ENCODE peak calls at places on chromosomes 3 and 15, in ten cellular contexts. N is AG09309; B is CD4-positive, alpha-beta memory T cell; S is stomach; O is choroid plexus epithelial cell; I is CD8-positive, alpha-beta T cell; U is astrocyte of the spinal cord; D is GM23248; X is psoas muscle; P is cardiac muscle cell. Q is an unnamed sample.

GRCh38 chr3:101814835-101815234 is 34.5 kb upstream of the NFKBIZ start:
- DNase-seq in D (no peak), U (no peak), B (no peak), S (no peak), O (no peak), X (no peak), P (no peak), I (no peak), N (no peak), Q (no peak)

GRCh38 chr3:195873971-195874370 is 34.4 kb downstream of the TNK2 start:
- DNase-seq in I (no peak), U (peak; percentile 26), P (no peak), X (peak; percentile 67), N (no peak), B (no peak), O (peak; percentile 37), D (peak; percentile 7), S (peak; percentile 43), Q (no peak)

GRCh38 chr3:42066516-42067181 is 24.5 kb upstream of the TRAK1 start:
- DNase-seq in U (peak; percentile 69), X (no peak), S (no peak), O (peak; percentile 75), I (no peak), D (peak; percentile 87), N (no peak), P (no peak), B (no peak), Q (no peak)

GRCh38 chr3:40290396-40290795 is 19.1 kb upstream of the EIF1B start:
- DNase-seq in B (peak; percentile 12), S (no peak), D (no peak), P (no peak), X (no peak), N (no peak), U (no peak), O (no peak), I (no peak), Q (no peak)

GRCh38 chr3:192858849-192859585 is 58.6 kb downstream of the MB21D2 start:
- DNase-seq in D (no peak), S (no peak), I (no peak), N (no peak), X (no peak), O (no peak), P (no peak), U (no peak), B (no peak), Q (no peak)

GRCh38 chr15:90959894-90960293 is 5.2 kb downstream of the RCCD1 start:
- DNase-seq in N (no peak), O (no peak), U (no peak), X (peak; percentile 72), P (no peak), S (no peak), D (peak; percentile 58), I (no peak), B (no peak), Q (no peak)

GRCh38 chr15:60426870-60427528 is 29.2 kb upstream of the ANXA2 start:
- DNase-seq in U (peak; percentile 75), S (no peak), O (peak; percentile 71), B (no peak), X (no peak), I (no peak), P (no peak), N (peak; percentile 45), D (peak; percentile 91), Q (no peak)

GRCh38 chr3:113194747-113195400 is 16.5 kb upstream of the BOC start:
- DNase-seq in B (no peak), P (no peak), I (no peak), O (peak; percentile 6), S (no peak), U (no peak), D (no peak), X (no peak), N (no peak), Q (no peak)

DNA sequence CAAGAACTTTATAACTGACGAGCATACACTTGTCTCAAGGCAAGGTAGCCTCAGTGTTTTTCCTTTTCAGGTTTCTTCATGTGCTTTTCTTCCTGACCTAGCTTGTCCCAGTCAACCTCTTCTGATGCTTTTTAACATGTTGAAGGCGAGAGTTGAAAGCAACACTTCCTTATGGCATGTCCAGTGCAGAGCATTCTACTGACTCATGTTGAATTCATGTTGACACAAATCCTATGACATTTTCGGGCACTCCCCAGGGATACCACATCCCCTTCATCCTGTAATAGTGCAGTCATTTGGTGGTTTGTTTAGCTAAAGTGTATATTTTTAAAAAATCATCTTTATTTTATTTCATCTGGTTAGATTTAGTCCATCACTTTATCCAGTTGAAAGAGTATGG is 75.9 kb upstream of the CBLB start:
- DNase-seq in N (peak; percentile 35), D (peak; percentile 79), O (peak; percentile 62), I (no peak), X (no peak), S (no peak), U (peak; percentile 76), P (no peak), B (no peak), Q (peak; percentile 49)
- H3K4me3 ChIP-seq in N (no peak overlapping the region), D (peak overlapping the region; percentile 41), O (no peak overlapping the region), I (no peak overlapping the region), X (no peak overlapping the region), S (no peak overlapping the region), U (no peak overlapping the region), P (no peak overlapping the region), B (no peak overlapping the region), Q (no peak overlapping the region)

GRCh38 chr3:29280675-29281264 is at the start of gene RBMS3:
- DNase-seq in B (peak; percentile 19), U (peak; percentile 97), S (peak; percentile 58), O (peak; percentile 98), D (peak; percentile 97), P (peak; percentile 87), X (peak; percentile 92), N (peak; percentile 91), I (no peak), Q (peak; percentile 90)

GRCh38 chr3:29283739-29284138 is 2.9 kb downstream of the RBMS3 start:
- DNase-seq in B (no peak), N (no peak), I (no peak), O (no peak), P (no peak), D (no peak), X (no peak), S (no peak), U (no peak), Q (no peak)

GRCh38 chr3:29281265-29282228 is 676 bp downstream of the RBMS3 start:
- DNase-seq in D (peak; percentile 72), P (peak; percentile 59), I (no peak), X (no peak), B (no peak), S (no peak), N (no peak), U (peak; percentile 73), O (peak; percentile 70), Q (no peak)

GRCh38 chr3:29283297-29283681 is 2.4 kb downstream of the RBMS3 start:
- DNase-seq in B (no peak), U (no peak), O (peak; percentile 44), S (no peak), P (peak; percentile 37), X (no peak), N (no peak), D (peak; percentile 39), I (no peak), Q (no peak)

DNA sequence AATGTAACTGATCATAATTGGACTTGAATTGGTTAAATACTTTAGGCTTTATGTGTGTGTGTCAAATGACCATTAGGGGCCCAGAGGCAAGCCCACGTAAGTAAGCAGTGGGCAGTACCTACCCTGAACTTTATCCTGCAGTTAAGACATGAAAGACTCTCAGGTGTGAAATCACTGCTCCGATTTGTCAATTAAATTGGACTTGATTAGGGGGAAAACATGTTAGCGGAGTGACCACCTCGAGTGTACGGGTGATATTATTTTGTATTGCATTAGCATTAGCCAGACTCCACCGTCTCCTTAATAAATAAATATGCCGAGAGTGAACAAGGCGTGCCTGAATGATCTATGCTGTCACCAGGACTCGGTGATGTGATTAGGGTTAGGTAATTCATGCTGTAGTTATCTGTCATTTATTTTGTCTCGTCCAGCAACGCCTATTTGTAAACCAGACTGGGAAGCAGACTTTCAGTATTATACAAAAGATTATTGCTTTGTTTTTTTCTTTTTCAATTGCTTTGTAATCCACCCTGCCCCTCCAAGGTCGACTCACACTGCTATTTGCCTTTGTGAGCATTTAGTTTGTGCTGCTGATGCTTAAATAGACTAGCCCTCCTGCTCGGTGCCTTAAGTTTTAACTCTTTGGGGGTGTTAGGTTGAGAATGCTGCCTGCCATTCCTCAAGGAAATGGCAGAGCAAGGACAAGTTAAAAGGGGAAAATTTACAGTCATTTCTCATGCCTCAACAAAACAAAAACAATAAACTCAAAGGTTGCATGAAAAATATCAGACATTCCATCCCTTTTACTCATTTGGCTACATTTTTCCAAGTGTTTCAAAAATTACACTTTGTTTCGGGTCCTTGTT is 1.8 kb downstream of the RBMS3 start:
- DNase-seq in D (peak; percentile 57), O (peak; percentile 85), P (peak; percentile 34), S (no peak), U (peak; percentile 73), N (no peak), X (no peak), I (no peak), B (no peak), Q (no peak)
- H3K4me3 ChIP-seq in D (peak overlapping the region; percentile 87), O (peak overlapping the region; percentile 76), P (peak overlapping the region; percentile 54), S (peak overlapping the region; percentile 44), U (peak overlapping the region; percentile 82), N (peak overlapping the region; percentile 57), X (peak overlapping the region; percentile 76), I (no peak overlapping the region), B (no peak overlapping the region), Q (peak overlapping the region; percentile 69)

GRCh38 chr15:34341922-34342736 is 807 bp downstream of the NOP10 start:
- DNase-seq in U (no peak), I (no peak), D (peak; percentile 15), P (no peak), S (no peak), X (no peak), N (no peak), O (no peak), B (no peak), Q (no peak)
- H3K4me3 ChIP-seq in U (peak overlapping the region; percentile 90), I (peak overlapping the region; percentile 90), D (peak overlapping the region; percentile 93), P (peak overlapping the region; percentile 85), S (peak overlapping the region; percentile 61), X (peak overlapping the region; percentile 84), N (peak overlapping the region; percentile 63), O (peak overlapping the region; percentile 94), B (peak overlapping the region; percentile 54), Q (peak overlapping the region; percentile 60)

GRCh38 chr15:62164500-62165028 is 521 bp downstream of the C2CD4B start:
- DNase-seq in B (no peak), S (no peak), P (peak; percentile 33), U (no peak), N (no peak), X (peak; percentile 54), D (peak; percentile 23), O (no peak), I (no peak), Q (no peak)

GRCh38 chr15:62165793-62166380 is 802 bp upstream of the C2CD4B start:
- DNase-seq in I (no peak), B (no peak), N (no peak), U (no peak), X (no peak), O (peak; percentile 50), S (no peak), D (no peak), P (no peak), Q (peak; percentile 2)

GRCh38 chr15:62165029-62165792 is at the start of gene C2CD4B:
- DNase-seq in B (peak; percentile 7), N (no peak), X (peak; percentile 70), I (no peak), O (no peak), U (no peak), S (peak; percentile 93), D (peak; percentile 7), P (peak; percentile 36), Q (no peak)

GRCh38 chr15:62163397-62163796 is 1.7 kb downstream of the C2CD4B start:
- DNase-seq in I (no peak), S (no peak), X (no peak), N (no peak), B (no peak), D (no peak), O (no peak), U (no peak), P (no peak), Q (no peak)

DNA sequence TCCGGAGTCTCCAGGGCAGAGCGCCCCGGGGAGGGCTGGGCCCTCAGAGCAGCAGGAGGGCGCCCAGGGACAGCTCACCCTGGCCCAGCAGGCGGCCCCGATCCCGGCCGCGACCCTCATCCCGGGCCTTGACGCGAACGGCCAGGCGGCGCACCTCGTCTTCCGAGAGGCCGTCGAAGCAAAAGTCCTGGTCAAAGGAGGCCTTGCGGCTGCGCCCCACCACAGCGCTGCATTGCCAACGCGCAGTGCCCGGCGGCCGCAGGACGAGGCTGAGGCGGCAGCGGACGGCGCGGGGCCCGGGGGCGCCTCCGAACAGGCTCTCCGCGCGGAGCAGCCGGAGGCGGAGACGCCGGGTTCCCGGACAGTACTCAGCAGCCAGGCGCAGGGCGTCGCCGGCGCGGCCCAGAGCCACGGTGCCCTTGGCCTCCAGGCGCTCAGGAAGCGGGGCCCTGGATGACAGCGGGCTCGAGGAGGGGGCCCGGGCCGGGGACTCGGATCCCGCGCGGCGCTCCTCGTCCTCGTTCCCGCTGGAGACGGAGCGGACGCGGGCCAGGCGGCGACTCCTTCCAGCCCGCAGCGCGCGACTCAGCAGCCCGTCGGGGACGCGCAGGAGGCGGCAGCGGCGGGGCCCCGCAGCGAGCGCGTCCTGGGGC is 1.1 kb downstream of the C2CD4B start:
- DNase-seq in P (peak; percentile 26), B (no peak), X (no peak), N (no peak), S (peak; percentile 37), D (peak; percentile 20), I (no peak), U (no peak), O (no peak), Q (no peak)
- H3K4me3 ChIP-seq in P (peak overlapping the region; percentile 23), B (no peak overlapping the region), X (peak overlapping the region; percentile 66), N (no peak overlapping the region), S (peak overlapping the region; percentile 51), D (no peak overlapping the region), I (no peak overlapping the region), U (no peak overlapping the region), O (peak overlapping the region; percentile 23), Q (peak overlapping the region; percentile 29)